ENCODE peak calls at places on chromosomes 4 and X, in seven cellular contexts. D, R, K, S, C, M and X are unnamed samples. For H3K9me3, the result is how much of the 10 kb centered on the place peaks cover.

GRCh38 chr4:138045036-138045435 is 197.1 kb downstream of the SLC7A11 start:
- DNase-seq in C (no peak), K (no peak), M (no peak), S (no peak), D (no peak), R (no peak), X (no peak)

GRCh38 chrX:4674028-4674782 is 960.8 kb upstream of the PRKX start:
- DNase-seq in S (no peak), M (no peak), K (no peak), C (no peak), D (no peak), R (no peak), X (no peak)

GRCh38 chrX:118630843-118631242 is 96.6 kb upstream of the IL13RA1 start:
- DNase-seq in D (no peak), K (no peak), R (no peak), M (no peak), S (no peak), C (no peak), X (no peak)

GRCh38 chrX:6574762-6575161 is 39.8 kb upstream of the VCX3A start:
- DNase-seq in C (no peak), S (no peak), M (no peak), K (peak), D (no peak), R (no peak), X (no peak)

GRCh38 chr4:183342541-183343533 is 20.6 kb upstream of the CLDN24 start:
- DNase-seq in R (no peak), C (no peak), K (peak), M (no peak), S (no peak), D (no peak), X (no peak)

GRCh38 chr4:111775908-111776307 is 369.3 kb upstream of the FAM241A start:
- DNase-seq in R (no peak), S (no peak), D (no peak), C (no peak), M (no peak), K (no peak), X (no peak)

GRCh38 chrX:104318330-104319009 is 63.7 kb upstream of the ESX1 start:
- DNase-seq in C (peak), S (peak), M (no peak), D (no peak), R (peak), K (no peak), X (no peak)

GRCh38 chr4:124427095-124427767 is 285.3 kb downstream of the ANKRD50 start:
- DNase-seq in S (peak), R (no peak), M (no peak), D (no peak), K (no peak), C (no peak), X (no peak)

GRCh38 chrX:11261260-11261659 is 32.0 kb upstream of the AMELX start:
- DNase-seq in C (no peak), S (no peak), K (no peak), D (no peak), M (no peak), R (no peak), X (no peak)

GRCh38 chrX:71606536-71607216 is 11.6 kb downstream of the CXCR3 start:
- DNase-seq in K (no peak), S (no peak), R (no peak), C (no peak), D (no peak), M (no peak), X (no peak)

GRCh38 chrX:63917296-63917695 is 132.3 kb upstream of the ARHGEF9 start:
- DNase-seq in M (no peak), S (no peak), K (no peak), C (no peak), R (no peak), D (no peak), X (no peak)

DNA sequence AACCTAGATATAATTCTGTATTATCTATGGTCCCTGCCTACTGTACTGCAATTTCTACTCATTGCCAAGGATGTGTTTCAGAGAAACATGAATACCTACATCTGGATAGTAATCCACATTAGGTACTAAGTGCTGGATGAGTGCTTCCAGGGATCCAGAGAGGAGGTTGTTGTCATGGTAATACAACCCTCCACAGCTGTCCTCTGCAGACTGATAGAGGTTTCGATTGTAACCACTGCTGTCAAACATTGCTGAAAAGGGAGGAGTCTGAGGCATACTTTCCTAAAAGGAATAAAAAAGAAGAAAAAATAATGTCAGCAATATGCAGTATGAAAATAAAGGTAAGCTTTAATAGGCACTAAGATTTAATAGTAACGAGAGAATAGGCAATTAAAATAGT is 12.5 kb downstream of the RASGEF1B start:
- DNase-seq in M (no peak), C (no peak), S (no peak), R (no peak), K (no peak), D (no peak), X (no peak)
- TF ChIP-seq REST in M (no peak), C (no peak), S (no peak), R (no peak), K (no peak), D (no peak), X (no peak)

GRCh38 chr4:148438047-148438446 is 4.2 kb downstream of the NR3C2 start:
- DNase-seq in C (no peak), S (no peak), M (no peak), R (no peak), K (no peak), D (no peak), X (no peak)
- TF ChIP-seq CTCF in C (no peak), S (no peak), M (no peak), R (no peak), K (no peak), D (no peak), X (no peak)

GRCh38 chr4:34512631-34513030 is 1731.7 kb downstream of the ARAP2 start:
- DNase-seq in R (no peak), K (no peak), C (no peak), M (no peak), D (no peak), S (no peak), X (no peak)
- H3K9me3 ChIP-seq in R (under half), K (under half), C (under half), M (under half), D (under half), S (under half), X (under half)

DNA sequence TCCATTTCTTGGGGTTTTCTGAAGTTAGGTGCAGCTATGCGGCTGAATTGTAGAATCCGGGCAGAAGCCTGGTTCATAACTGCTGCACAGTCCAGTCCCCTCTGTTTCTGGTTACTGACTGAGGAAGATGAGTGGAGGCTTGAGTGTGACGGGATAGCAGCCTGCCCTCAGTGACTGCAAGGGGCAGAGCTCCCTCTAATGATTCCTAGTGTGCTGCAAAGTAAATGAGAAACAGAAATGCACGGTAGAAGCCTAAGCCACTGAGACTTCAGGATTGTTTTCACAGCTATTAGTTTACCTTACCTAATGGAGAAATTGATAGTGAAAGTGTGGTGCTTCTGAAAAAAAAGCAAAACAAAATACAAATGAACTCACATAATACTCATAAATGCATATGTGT is 189.2 kb downstream of the GPM6A start:
- DNase-seq in D (no peak), K (no peak), S (no peak), R (no peak), M (no peak), C (no peak), X (no peak)
- TF ChIP-seq REST in D (no peak), K (no peak), S (no peak), R (no peak), M (no peak), C (no peak), X (no peak)

DNA sequence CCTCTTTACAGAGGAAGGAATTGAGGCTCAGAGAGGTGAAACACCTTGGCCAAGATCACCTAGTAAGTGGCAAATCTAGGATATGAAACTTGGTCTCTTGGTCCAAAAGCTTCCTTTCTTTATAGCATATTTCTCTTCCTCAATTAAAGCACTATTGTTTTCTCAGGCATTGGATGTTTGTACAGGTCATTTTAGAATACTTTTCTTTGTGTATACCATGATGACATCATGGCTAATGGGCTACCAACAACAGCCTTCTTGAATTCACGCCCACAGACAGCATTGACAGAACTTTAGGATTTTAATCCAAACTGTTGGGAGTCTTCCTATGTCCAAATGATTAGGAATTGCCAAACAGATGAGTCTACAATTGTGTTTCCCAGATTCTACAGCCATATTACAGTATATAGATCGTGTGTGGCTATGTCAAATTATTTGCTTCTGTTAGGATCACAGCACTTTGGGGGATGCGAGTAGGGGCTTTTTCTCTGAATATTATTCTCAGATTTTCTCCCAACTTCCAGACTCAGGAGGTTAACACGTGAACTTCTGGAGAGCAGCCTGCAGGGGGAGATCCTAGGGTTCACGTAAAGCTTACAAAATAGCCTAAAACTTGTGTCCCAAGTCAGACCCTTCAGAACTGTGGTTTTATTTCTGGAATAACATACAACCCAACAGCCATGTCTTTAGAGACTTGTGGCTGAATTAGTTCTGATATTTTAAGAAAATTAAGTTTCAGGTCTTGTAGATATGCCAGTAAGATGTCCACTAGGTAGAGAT is 191.8 kb downstream of the SHROOM3 start:
- DNase-seq in K (peak), R (peak), M (peak), S (peak), C (no peak), D (no peak), X (no peak)
- TF ChIP-seq CTCF in K (peak), R (no peak), M (peak), S (no peak), C (peak), D (no peak), X (peak)

DNA sequence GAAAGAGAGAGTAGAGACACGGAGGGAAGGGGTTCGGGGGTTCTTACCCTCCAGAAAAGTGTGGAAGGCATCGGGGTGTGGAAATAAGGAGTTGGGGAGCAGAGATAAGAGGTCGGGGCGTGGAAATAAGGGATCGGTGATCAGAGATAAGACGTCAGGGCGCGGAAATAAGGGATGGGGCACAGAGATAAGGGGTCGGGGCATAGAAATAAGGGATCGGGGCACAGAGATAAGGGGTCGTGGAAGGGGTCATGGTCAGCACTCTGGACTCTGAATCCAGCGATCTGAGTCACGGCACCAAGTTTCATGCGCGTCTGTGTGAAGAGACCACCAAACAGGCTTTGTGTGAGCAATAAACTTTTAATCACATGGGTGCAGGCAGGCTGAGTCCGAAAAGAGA is 119.1 kb downstream of the PCDH10 start:
- DNase-seq in R (no peak), K (no peak), C (no peak), D (no peak), S (no peak), M (no peak), X (no peak)
- H3K9me3 ChIP-seq in R (under half), K (under half), C (under half), D (under half), S (under half), M (under half), X (under half)